ENCODE peak calls at places on chromosome 11, in nine cellular contexts. V, L, D, N, E, R, W, J and H are unnamed samples.

GRCh38 chr11:72191961-72192381 is at the start of gene FOLR1:
- DNase-seq in R (no peak), J (peak; percentile 80), E (peak; percentile 45), L (no peak), D (no peak), W (no peak), V (no peak), N (no peak), H (no peak)

GRCh38 chr11:61834278-61835004 is 6.3 kb downstream of the FADS2 start:
- DNase-seq in L (no peak), D (peak; percentile 85), J (peak; percentile 36), W (peak; percentile 35), V (peak; percentile 88), N (no peak), R (peak; percentile 64), E (peak; percentile 53), H (no peak)

GRCh38 chr11:106695506-106695905 is 322.8 kb downstream of the GUCY1A2 start:
- DNase-seq in R (no peak), D (peak; percentile 54), N (peak; percentile 43), J (no peak), W (no peak), L (no peak), V (peak; percentile 44), E (peak; percentile 3), H (peak; percentile 16)

GRCh38 chr11:27398413-27398780 is 35.4 kb upstream of the CCDC34 start:
- DNase-seq in N (no peak), R (no peak), D (no peak), W (no peak), E (no peak), L (no peak), V (no peak), J (no peak), H (no peak)

GRCh38 chr11:111526501-111526900 is 11.9 kb downstream of the HOATZ start:
- DNase-seq in R (no peak), D (peak; percentile 20), L (no peak), E (peak; percentile 67), J (no peak), N (no peak), V (peak; percentile 72), W (no peak), H (no peak)

GRCh38 chr11:19938051-19938856 is 222.0 kb downstream of the DBX1 start:
- DNase-seq in R (no peak), V (peak; percentile 65), N (no peak), L (no peak), W (peak; percentile 45), D (peak; percentile 50), J (peak; percentile 81), E (peak; percentile 66), H (no peak)

GRCh38 chr11:45895553-45896259 is 10.3 kb downstream of the MAPK8IP1 start:
- DNase-seq in R (no peak), E (no peak), D (no peak), L (no peak), N (no peak), V (no peak), J (no peak), W (no peak), H (no peak)

GRCh38 chr11:73585834-73586575 is 11.9 kb downstream of the FAM168A start:
- DNase-seq in N (no peak), E (peak; percentile 61), R (no peak), D (no peak), W (no peak), J (no peak), L (no peak), V (peak; percentile 70), H (no peak)

GRCh38 chr11:61893981-61894380 is 2.6 kb upstream of the FADS3 start:
- DNase-seq in W (no peak), E (peak; percentile 58), V (peak; percentile 95), D (peak; percentile 82), N (peak; percentile 69), L (no peak), J (no peak), R (no peak), H (peak; percentile 93)

GRCh38 chr11:81674211-81674610 is 1059.5 kb downstream of the FAM181B start:
- DNase-seq in L (no peak), J (no peak), N (no peak), V (no peak), E (no peak), R (no peak), D (no peak), W (no peak), H (no peak)

GRCh38 chr11:2409701-2410468 is 9.3 kb downstream of the TSSC4 start:
- DNase-seq in J (no peak), V (no peak), R (no peak), W (no peak), D (no peak), L (no peak), N (no peak), E (no peak), H (no peak)

GRCh38 chr11:9264381-9265210 is 554 bp downstream of the DENND5A start:
- DNase-seq in L (no peak), D (peak; percentile 92), W (peak; percentile 69), E (peak; percentile 58), N (peak; percentile 10), R (peak; percentile 42), V (peak; percentile 87), J (peak; percentile 26), H (peak; percentile 74)

GRCh38 chr11:96361778-96362177 is 18.8 kb upstream of the MAML2 start:
- DNase-seq in D (peak; percentile 28), E (no peak), W (no peak), N (no peak), J (no peak), R (no peak), L (no peak), V (no peak), H (no peak)